ENCODE peak calls at places on chromosomes 11 and 22, in seven cellular contexts. A is choroid plexus epithelial cell, R is fibroblast of lung, D is astrocyte of the cerebellum, Z is adrenal gland, K is right atrium auricular region, C is HFFc6. V is an unnamed sample.

GRCh38 chr22:20153945-20154344 is 3.1 kb upstream of the CCDC188 start:
- DNase-seq in C (no peak), D (no peak), K (no peak), R (no peak), A (peak; percentile 22), Z (no peak), V (no peak)

GRCh38 chr22:21972293-21972779 is 10.3 kb downstream of the TOP3B start:
- DNase-seq in D (no peak), C (no peak), K (no peak), A (peak; percentile 49), R (peak; percentile 24), Z (peak; percentile 43), V (no peak)

GRCh38 chr22:24247011-24247507 is 2.2 kb upstream of the GGT5 start:
- DNase-seq in R (peak; percentile 16), C (no peak), Z (no peak), K (no peak), D (no peak), A (peak; percentile 50), V (no peak)

GRCh38 chr11:3854660-3854976 is 846 bp upstream of the STIM1 start:
- DNase-seq in R (no peak), Z (no peak), K (no peak), A (no peak), C (no peak), D (no peak), V (no peak)

GRCh38 chr22:23065495-23066122 is 4.7 kb upstream of the GNAZ start:
- DNase-seq in D (no peak), A (no peak), Z (no peak), K (peak; percentile 50), C (no peak), R (no peak), V (no peak)

GRCh38 chr11:132072044-132072879 is 701.8 kb downstream of the NTM start:
- DNase-seq in K (no peak), Z (no peak), A (peak; percentile 93), D (peak; percentile 82), R (peak; percentile 80), C (peak; percentile 98), V (peak; percentile 90)

GRCh38 chr11:86676533-86677154 is 4.2 kb upstream of the ME3 start:
- DNase-seq in D (no peak), A (no peak), C (no peak), K (no peak), Z (no peak), R (no peak), V (no peak)

GRCh38 chr22:22930571-22931556 is 43.2 kb downstream of the IGLL5 start:
- DNase-seq in A (no peak), R (no peak), C (no peak), Z (no peak), K (no peak), D (no peak), V (no peak)

GRCh38 chr22:41636467-41636866 is 15.4 kb downstream of the XRCC6 start:
- DNase-seq in R (peak; percentile 19), D (peak; percentile 12), K (peak; percentile 62), Z (peak; percentile 83), C (peak; percentile 50), A (peak; percentile 11), V (no peak)

GRCh38 chr11:86637976-86638375 is 34.4 kb downstream of the ME3 start:
- DNase-seq in K (no peak), C (no peak), A (peak; percentile 52), D (peak; percentile 60), Z (no peak), R (no peak), V (no peak)

GRCh38 chr11:12472401-12473065 is 95.2 kb downstream of the PARVA start:
- DNase-seq in C (no peak), A (no peak), Z (no peak), R (no peak), D (no peak), K (no peak), V (no peak)

GRCh38 chr11:14376920-14377319 is 17.9 kb upstream of the RRAS2 start:
- DNase-seq in Z (no peak), R (no peak), C (no peak), A (peak; percentile 55), D (no peak), K (no peak), V (no peak)

GRCh38 chr11:128135451-128135850 is 451.9 kb downstream of the ETS1 start:
- DNase-seq in Z (no peak), K (no peak), D (peak; percentile 94), A (peak; percentile 4), C (no peak), R (no peak), V (no peak)

GRCh38 chr11:73325036-73325981 is 17.2 kb downstream of the ARHGEF17 start:
- DNase-seq in A (peak; percentile 53), D (no peak), Z (no peak), R (peak; percentile 78), C (peak; percentile 71), K (no peak), V (no peak)

GRCh38 chr11:97995874-97996273 is 1024.9 kb upstream of the CNTN5 start:
- DNase-seq in D (no peak), Z (no peak), A (no peak), K (no peak), R (no peak), C (no peak), V (no peak)

GRCh38 chr11:62124186-62125113 is 639 bp downstream of the INCENP start:
- DNase-seq in A (peak; percentile 37), K (no peak), Z (peak; percentile 37), D (no peak), R (peak; percentile 27), C (peak; percentile 53), V (no peak)

GRCh38 chr11:9313648-9314290 is 624 bp downstream of the TMEM41B start:
- DNase-seq in Z (peak; percentile 32), D (no peak), A (peak; percentile 24), K (no peak), C (no peak), R (peak; percentile 6), V (no peak)

GRCh38 chr11:28858076-28858475 is 749.9 kb downstream of the METTL15 start:
- DNase-seq in Z (no peak), K (no peak), C (no peak), D (no peak), A (peak; percentile 38), R (no peak), V (no peak)
- TF ChIP-seq CTCF in Z (no peak), K (no peak), C (no peak), D (no peak), A (no peak), R (no peak), V (no peak)

GRCh38 chr11:70180906-70181305 is 22.2 kb upstream of the FADD start:
- DNase-seq in A (no peak), R (no peak), K (no peak), Z (no peak), C (no peak), D (no peak), V (no peak)

GRCh38 chr11:70173018-70173417 is 30.1 kb upstream of the FADD start:
- DNase-seq in K (no peak), D (no peak), Z (no peak), A (peak; percentile 27), C (no peak), R (peak; percentile 6), V (no peak)

GRCh38 chr11:70174846-70175764 is 28.0 kb upstream of the FADD start:
- DNase-seq in K (no peak), D (no peak), A (no peak), R (no peak), C (no peak), Z (no peak), V (no peak)

GRCh38 chr11:70182266-70182665 is 20.8 kb upstream of the FADD start:
- DNase-seq in C (no peak), K (no peak), R (no peak), A (no peak), D (no peak), Z (no peak), V (no peak)

GRCh38 chr11:70176940-70177689 is 26.0 kb upstream of the FADD start:
- DNase-seq in D (no peak), R (no peak), C (peak; percentile 6), Z (peak; percentile 39), A (peak; percentile 8), K (no peak), V (no peak)
- TF ChIP-seq CTCF in D (peak; percentile 37), R (peak; percentile 54), C (peak; percentile 77), Z (peak; percentile 44), A (peak; percentile 60), K (no peak), V (peak; percentile 43)

DNA sequence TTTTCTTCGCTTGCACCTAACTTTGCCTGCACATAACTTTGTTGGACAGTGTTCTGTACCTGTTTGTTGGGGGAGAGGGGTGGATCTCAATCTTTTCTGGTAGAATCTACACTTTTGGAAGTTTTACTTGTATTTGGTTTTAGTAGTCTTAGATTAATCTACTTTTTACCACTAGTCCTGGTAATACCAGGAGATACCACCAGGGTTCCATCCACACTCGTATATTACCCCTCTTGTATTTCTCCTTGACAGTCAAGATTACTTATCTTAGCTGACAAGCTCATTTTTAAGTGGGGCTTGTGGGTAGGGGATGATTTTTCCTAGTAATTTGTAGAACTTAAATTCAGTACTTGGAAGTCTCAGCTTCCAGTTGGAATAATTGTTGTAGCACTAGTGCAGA is 37.3 kb upstream of the TECTA start:
- DNase-seq in A (peak; percentile 25), K (no peak), R (peak; percentile 4), Z (no peak), D (no peak), C (peak; percentile 3), V (no peak)
- TF ChIP-seq CTCF in A (peak; percentile 46), K (peak; percentile 16), R (peak; percentile 39), Z (peak; percentile 27), D (peak; percentile 26), C (peak; percentile 74), V (peak; percentile 14)

GRCh38 chr11:32432565-32433248 is 2.6 kb downstream of the WT1 start:
- DNase-seq in C (no peak), K (no peak), R (no peak), A (no peak), D (no peak), Z (no peak), V (no peak)

GRCh38 chr11:32429477-32429876 is 5.9 kb downstream of the WT1 start:
- DNase-seq in R (no peak), C (no peak), A (no peak), K (no peak), Z (no peak), D (no peak), V (no peak)

GRCh38 chr11:32428665-32429293 is 6.6 kb downstream of the WT1 start:
- DNase-seq in Z (no peak), K (no peak), C (no peak), R (no peak), D (no peak), A (no peak), V (no peak)

GRCh38 chr11:32431657-32432056 is 3.7 kb downstream of the WT1 start:
- DNase-seq in D (no peak), R (no peak), Z (no peak), K (no peak), C (no peak), A (no peak), V (no peak)

DNA sequence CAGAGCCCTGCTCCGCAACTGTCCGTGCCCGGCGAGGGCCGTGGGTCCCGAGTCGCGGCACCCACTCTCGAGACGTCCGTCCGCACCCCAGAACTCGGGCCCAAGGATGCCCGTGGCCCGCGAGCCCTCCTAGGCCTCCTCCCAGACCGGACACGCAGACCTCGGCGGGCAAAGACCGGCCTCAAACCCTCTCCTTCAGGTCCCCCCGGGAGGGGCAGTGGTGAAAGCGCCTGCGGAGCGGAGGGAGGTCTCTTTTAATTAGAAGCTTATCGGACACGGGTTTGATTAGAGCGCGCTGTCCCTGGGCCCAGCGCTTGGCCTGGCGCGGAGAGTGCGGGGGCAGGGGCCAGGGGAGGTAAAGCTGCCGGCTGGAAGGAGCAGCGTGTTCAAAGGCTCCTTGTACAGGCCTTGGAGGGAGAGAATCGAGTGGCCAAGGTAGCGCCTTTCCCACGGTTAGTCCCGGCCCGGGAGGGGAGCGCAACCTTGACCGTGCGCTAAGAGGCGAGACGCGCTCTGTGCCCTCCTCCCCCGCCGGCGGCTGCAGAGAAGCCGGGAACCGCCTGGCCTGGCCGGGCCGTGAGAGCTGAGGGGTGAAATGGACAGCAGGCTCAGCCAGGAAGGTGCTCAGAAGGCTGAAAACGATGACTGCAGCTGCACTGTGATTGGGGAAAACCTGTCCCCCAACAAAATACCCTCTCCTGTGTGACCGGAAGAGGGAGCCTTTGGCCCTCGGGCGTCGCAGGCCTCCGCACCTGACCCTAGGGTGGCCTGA is 4.6 kb downstream of the WT1 start:
- DNase-seq in A (no peak), D (no peak), C (no peak), R (no peak), K (no peak), Z (no peak), V (no peak)
- TF ChIP-seq CTCF in A (peak; percentile 28), D (peak; percentile 37), C (peak; percentile 10), R (peak; percentile 18), K (no peak), Z (no peak), V (peak; percentile 11)